ENCODE peak calls at places on chromosomes 6 and 20, in nine cellular contexts. J is activated naive CD4-positive, alpha-beta T cell; A is ACHN; Q is NCI-H2029; M is AG04449; H is GM19239; N is SIG-M5; G is activated gamma-delta T cell treated with anti-CD3 and anti-CD28 coated beads, Interleukin-2, amount 50 U/mL, for 16 hours; C is mesenteric fat pad. F is an unnamed sample.

GRCh38 chr6:135254471-135254870 is 73.4 kb downstream of the MYB start:
- DNase-seq in J (no peak), M (no peak), A (no peak), N (no peak), H (no peak), G (no peak), C (no peak), Q (no peak), F (no peak)

GRCh38 chr20:11159728-11160127 is 485.9 kb upstream of the JAG1 start:
- DNase-seq in N (no peak), C (no peak), G (no peak), M (peak), J (no peak), A (no peak), Q (no peak), H (no peak), F (no peak)

GRCh38 chr6:81792826-81793225 is 40.3 kb upstream of the TENT5A start:
- DNase-seq in G (no peak), A (no peak), N (no peak), J (no peak), H (no peak), Q (no peak), M (no peak), C (no peak), F (no peak)

GRCh38 chr6:139156102-139156501 is 21.2 kb downstream of the HECA start:
- DNase-seq in C (no peak), J (no peak), A (no peak), N (no peak), H (no peak), G (no peak), M (no peak), Q (no peak), F (no peak)

GRCh38 chr6:164690702-164691500 is 618.5 kb downstream of the C6orf118 start:
- DNase-seq in N (no peak), H (no peak), Q (no peak), C (no peak), M (no peak), G (no peak), A (no peak), J (no peak), F (no peak)

GRCh38 chr6:75235271-75235670 is 8.3 kb downstream of the COX7A2 start:
- DNase-seq in J (no peak), M (no peak), G (no peak), H (no peak), Q (no peak), C (no peak), N (no peak), A (no peak), F (no peak)

GRCh38 chr20:50561379-50562078 is 51.3 kb downstream of the PTPN1 start:
- DNase-seq in Q (no peak), H (no peak), N (no peak), J (no peak), A (peak), M (peak), G (peak), C (no peak), F (peak)

GRCh38 chr20:21554985-21555384 is 41.1 kb upstream of the NKX2-2 start:
- DNase-seq in G (no peak), Q (no peak), H (no peak), J (no peak), C (no peak), A (no peak), N (no peak), M (no peak), F (no peak)

GRCh38 chr6:138370631-138371451 is 6.9 kb upstream of the SMIM28 start:
- DNase-seq in M (no peak), H (no peak), A (no peak), Q (no peak), N (no peak), G (no peak), J (no peak), C (no peak), F (no peak)

GRCh38 chr20:35001596-35002362 is 46.1 kb downstream of the MYH7B start:
- DNase-seq in H (no peak), Q (no peak), A (no peak), C (no peak), N (no peak), J (no peak), G (no peak), M (no peak), F (no peak)

GRCh38 chr20:8425802-8426201 is 293.7 kb downstream of the PLCB1 start:
- DNase-seq in A (no peak), G (no peak), M (no peak), H (no peak), Q (no peak), N (no peak), C (no peak), J (no peak), F (no peak)

GRCh38 chr6:130090796-130091195 is 72.4 kb downstream of the L3MBTL3 start:
- DNase-seq in A (no peak), N (no peak), G (no peak), C (no peak), M (no peak), Q (no peak), H (no peak), J (no peak), F (no peak)

GRCh38 chr6:19298422-19298821 is 538.7 kb upstream of the ID4 start:
- DNase-seq in Q (no peak), A (no peak), G (no peak), C (no peak), N (no peak), H (no peak), J (no peak), M (no peak), F (no peak)

GRCh38 chr6:168413856-168414255 is 27.1 kb upstream of the SMOC2 start:
- DNase-seq in J (no peak), A (no peak), M (no peak), N (no peak), Q (no peak), G (no peak), H (no peak), C (no peak), F (no peak)

GRCh38 chr6:52566853-52567279 is 10.0 kb downstream of the TRAM2 start:
- DNase-seq in G (no peak), J (no peak), A (no peak), C (no peak), M (peak), H (no peak), N (no peak), Q (no peak), F (no peak)

GRCh38 chr6:27867051-27867940 is 44.9 kb downstream of the OR2B2 start:
- DNase-seq in Q (peak), G (no peak), H (no peak), N (no peak), A (no peak), C (no peak), M (no peak), J (peak), F (peak)

GRCh38 chr20:40322941-40323340 is 366.1 kb downstream of the MAFB start:
- DNase-seq in J (no peak), M (no peak), Q (no peak), G (no peak), C (no peak), A (no peak), H (no peak), N (no peak), F (no peak)

GRCh38 chr6:81997091-81997926 is 244.8 kb upstream of the TENT5A start:
- DNase-seq in N (no peak), Q (no peak), M (peak), C (no peak), A (peak), G (no peak), J (no peak), H (no peak), F (no peak)

GRCh38 chr20:1734269-1734858 is 76.8 kb upstream of the SIRPG start:
- DNase-seq in N (no peak), G (no peak), M (no peak), J (no peak), C (no peak), Q (no peak), A (peak), H (no peak), F (no peak)

GRCh38 chr6:35417979-35418661 is 34.0 kb upstream of the FANCE start:
- DNase-seq in J (no peak), Q (no peak), N (no peak), H (no peak), C (no peak), G (no peak), M (no peak), A (no peak), F (no peak)

GRCh38 chr20:64196831-64197418 is 32.7 kb downstream of the MYT1 start:
- DNase-seq in J (no peak), Q (no peak), H (no peak), A (no peak), N (no peak), C (no peak), M (no peak), G (no peak), F (no peak)

GRCh38 chr6:1809359-1809988 is 199.8 kb downstream of the FOXC1 start:
- DNase-seq in Q (no peak), H (no peak), A (no peak), M (no peak), J (no peak), C (no peak), N (no peak), G (no peak), F (no peak)

GRCh38 chr6:29628419-29629281 is 4.3 kb downstream of the GABBR1 start:
- DNase-seq in N (no peak), C (peak), A (peak), J (no peak), H (peak), Q (peak), M (no peak), G (peak), F (peak)

GRCh38 chr6:116648161-116648560 is 20.4 kb downstream of the ZUP1 start:
- DNase-seq in M (peak), H (no peak), A (no peak), Q (no peak), J (no peak), C (no peak), G (no peak), N (no peak), F (no peak)

GRCh38 chr20:46624941-46625340 is 26.3 kb downstream of the SLC13A3 start:
- DNase-seq in Q (no peak), J (no peak), H (no peak), G (no peak), M (no peak), N (peak), A (no peak), C (no peak), F (no peak)

GRCh38 chr6:19181252-19181651 is 655.9 kb upstream of the ID4 start:
- DNase-seq in C (no peak), M (no peak), N (no peak), G (no peak), A (no peak), H (no peak), J (no peak), Q (no peak), F (no peak)

GRCh38 chr20:60046011-60046413 is 87.8 kb downstream of the CDH26 start:
- DNase-seq in J (no peak), G (no peak), N (peak), C (no peak), A (no peak), Q (no peak), M (no peak), H (no peak), F (no peak)

GRCh38 chr6:21905531-21905930 is 312.0 kb downstream of the SOX4 start:
- DNase-seq in Q (no peak), H (no peak), G (no peak), J (no peak), A (no peak), M (no peak), N (no peak), C (no peak), F (no peak)

GRCh38 chr6:83884523-83884922 is 25.0 kb downstream of the CYB5R4 start:
- DNase-seq in N (no peak), Q (peak), G (no peak), H (peak), C (no peak), J (no peak), M (no peak), A (peak), F (peak)

GRCh38 chr20:56422824-56423189 is 10.7 kb downstream of the CASS4 start:
- DNase-seq in C (no peak), G (no peak), A (no peak), H (no peak), M (no peak), Q (no peak), N (no peak), J (no peak), F (no peak)

GRCh38 chr6:145275787-145276186 is 459.5 kb downstream of the EPM2A start:
- DNase-seq in J (no peak), N (no peak), C (no peak), G (no peak), A (no peak), Q (no peak), H (no peak), M (no peak), F (no peak)

GRCh38 chr6:16698988-16699868 is 62.0 kb downstream of the ATXN1 start:
- DNase-seq in A (no peak), Q (no peak), N (no peak), H (no peak), M (no peak), C (no peak), G (no peak), J (no peak), F (no peak)

GRCh38 chr6:13576017-13576416 is 1.6 kb downstream of the SIRT5 start:
- DNase-seq in M (no peak), N (no peak), G (no peak), C (no peak), Q (no peak), A (no peak), J (no peak), H (no peak), F (no peak)

GRCh38 chr20:6232436-6232835 is 109.6 kb upstream of the FERMT1 start:
- DNase-seq in H (no peak), N (no peak), J (no peak), M (no peak), C (no peak), Q (no peak), G (no peak), A (no peak), F (no peak)

GRCh38 chr20:62551408-62552323 is 75.9 kb upstream of the GATA5 start:
- DNase-seq in Q (no peak), M (no peak), N (no peak), A (no peak), C (no peak), G (no peak), H (no peak), J (no peak), F (no peak)

GRCh38 chr20:12762725-12763124 is 246.0 kb upstream of the SPTLC3 start:
- DNase-seq in H (no peak), C (no peak), J (no peak), M (no peak), N (no peak), A (no peak), Q (no peak), G (no peak), F (no peak)

GRCh38 chr20:24148372-24148771 is 159.8 kb upstream of the GGTLC1 start:
- DNase-seq in G (no peak), C (peak), H (no peak), M (no peak), N (no peak), Q (no peak), J (no peak), A (no peak), F (no peak)

GRCh38 chr6:170160031-170160627 is 130.7 kb downstream of the DLL1 start:
- DNase-seq in A (no peak), N (no peak), Q (no peak), H (no peak), J (no peak), M (no peak), C (no peak), G (no peak), F (no peak)

F was measured in H54.